ENCODE peak calls at places on chromosomes 4 and X, in four cellular contexts. S is K562, Q is GM12878, F is HepG2. J is an unnamed sample.
A peak's percentile ranks its signal among the peaks of the same experiment; 100 is the strongest.

GRCh38 chrX:39725928-39726619 is 371.7 kb downstream of the BCOR start:
- DNase-seq in S (no peak), Q (no peak), F (no peak), J (no peak)

GRCh38 chrX:108159028-108159670 is 67.6 kb downstream of the ATG4A start:
- DNase-seq in S (no peak), Q (no peak), F (no peak), J (no peak)

GRCh38 chr4:82739292-82740190 is 59.1 kb downstream of the SCD5 start:
- DNase-seq in S (peak; percentile 71), Q (peak; percentile 12), F (peak; percentile 58), J (peak; percentile 70)

GRCh38 chr4:66284991-66285451 is 614.7 kb upstream of the EPHA5 start:
- DNase-seq in S (no peak), Q (no peak), F (no peak), J (no peak)

GRCh38 chrX:868248-868647 is 237.7 kb downstream of the SHOX start:
- DNase-seq in S (no peak), Q (no peak), F (no peak), J (no peak)

GRCh38 chr4:169985881-169986280 is 40.3 kb downstream of the MFAP3L start:
- DNase-seq in S (no peak), Q (no peak), F (no peak), J (no peak)

GRCh38 chrX:68648960-68649359 is 1.5 kb downstream of the STARD8 start:
- DNase-seq in S (no peak), Q (no peak), F (no peak), J (peak; percentile 16)

GRCh38 chr4:110510955-110511544 is 35.1 kb downstream of the ENPEP start:
- DNase-seq in S (peak; percentile 59), Q (no peak), F (peak; percentile 39), J (peak; percentile 11)

GRCh38 chrX:1592863-1593201 is 1.4 kb downstream of the AKAP17A start:
- DNase-seq in S (peak; percentile 30), Q (no peak), F (no peak), J (no peak)

GRCh38 chrX:105696870-105697269 is 125.5 kb upstream of the NRK start:
- DNase-seq in S (no peak), Q (no peak), F (no peak), J (no peak)

GRCh38 chrX:13317366-13317765 is 2.5 kb downstream of the ATXN3L start:
- DNase-seq in S (no peak), Q (no peak), F (no peak), J (no peak)

GRCh38 chr4:18021470-18021719 is 160 bp downstream of the LCORL start:
- DNase-seq in S (no peak), Q (no peak), F (no peak), J (no peak)

GRCh38 chr4:13705521-13706035 is 78.1 kb upstream of the BOD1L1 start:
- DNase-seq in S (no peak), Q (no peak), F (no peak), J (no peak)

GRCh38 chr4:173074501-173074946 is 94.1 kb upstream of the GALNT7 start:
- DNase-seq in S (no peak), Q (no peak), F (no peak), J (peak; percentile 39)

GRCh38 chr4:146545102-146545501 is 23.4 kb upstream of the SLC10A7 start:
- DNase-seq in S (peak; percentile 53), Q (no peak), F (peak; percentile 27), J (peak; percentile 13)

GRCh38 chr4:68906238-68907137 is 45.1 kb downstream of the UGT2A3 start:
- DNase-seq in S (no peak), Q (no peak), F (no peak), J (no peak)

GRCh38 chr4:1060646-1061371 is 49.4 kb downstream of the FGFRL1 start:
- DNase-seq in S (no peak), Q (no peak), F (no peak), J (no peak)

GRCh38 chrX:38175140-38175539 is 45.5 kb downstream of the SRPX start:
- DNase-seq in S (peak; percentile 51), Q (peak; percentile 3), F (peak; percentile 27), J (peak; percentile 64)

GRCh38 chr4:30952526-30953219 is 232.5 kb downstream of the PCDH7 start:
- DNase-seq in S (no peak), Q (no peak), F (no peak), J (no peak)

GRCh38 chrX:44314259-44314734 is 29.2 kb downstream of the EFHC2 start:
- DNase-seq in S (peak; percentile 94), Q (no peak), F (no peak), J (no peak)

GRCh38 chr4:126372634-126373033 is 1057.9 kb downstream of the FAT4 start:
- DNase-seq in S (no peak), Q (no peak), F (no peak), J (no peak)

DNA sequence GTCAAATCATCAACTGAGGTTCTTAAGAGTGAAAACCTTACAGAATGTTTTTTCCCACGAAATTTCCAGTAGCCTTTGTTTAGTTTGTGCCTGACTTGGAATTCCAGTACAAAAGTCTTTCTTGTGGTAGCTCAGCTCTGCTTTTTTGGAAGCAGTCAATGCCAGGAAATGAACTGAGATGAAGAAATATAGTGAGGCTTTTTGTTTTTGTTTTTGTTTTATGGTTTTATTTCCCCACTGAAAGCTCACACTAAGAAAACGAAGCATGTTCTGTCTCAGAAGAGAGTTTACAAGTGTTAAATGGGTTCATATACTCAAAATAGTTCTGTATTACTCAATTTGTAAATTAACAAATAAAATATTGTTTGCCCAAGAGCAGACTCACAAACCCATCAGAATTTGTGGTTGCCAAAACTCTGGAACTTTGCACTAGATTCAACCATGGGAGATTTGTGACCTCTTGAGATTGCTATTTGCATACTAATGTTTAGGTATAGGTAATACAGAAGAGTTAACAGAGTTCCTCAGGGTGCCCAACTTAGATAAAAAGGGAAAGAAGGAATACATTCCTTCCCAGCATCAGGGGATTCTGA is 1060.8 kb downstream of the FAT4 start:
- DNase-seq in S (no peak), Q (no peak), F (no peak), J (no peak)
- TF ChIP-seq USF2 in S (no peak), Q (no peak), F (no peak), J (no peak)

GRCh38 chrX:155998761-155999510 is 1.4 kb downstream of the IL9R start:
- DNase-seq in S (no peak), Q (no peak), F (no peak), J (no peak)
- TF ChIP-seq POLR2AphosphoS2 in S (no peak), Q (no peak), F (no peak), J (no peak)

GRCh38 chr4:106486533-106486932 is 118.0 kb upstream of the GIMD1 start:
- DNase-seq in S (no peak), Q (no peak), F (no peak), J (no peak)
- TF ChIP-seq USF2 in S (no peak), Q (no peak), F (no peak), J (no peak)

GRCh38 chr4:78784255-78784654 is 8.1 kb downstream of the BMP2K start:
- DNase-seq in S (peak; percentile 56), Q (no peak), F (no peak), J (no peak)
- TF ChIP-seq POLR2AphosphoS2 in S (no peak), Q (no peak), F (no peak), J (no peak)

GRCh38 chr4:33650036-33650435 is 2594.3 kb downstream of the ARAP2 start:
- DNase-seq in S (peak; percentile 14), Q (no peak), F (no peak), J (no peak)
- TF ChIP-seq USF2 in S (no peak), Q (no peak), F (no peak), J (no peak)

DNA sequence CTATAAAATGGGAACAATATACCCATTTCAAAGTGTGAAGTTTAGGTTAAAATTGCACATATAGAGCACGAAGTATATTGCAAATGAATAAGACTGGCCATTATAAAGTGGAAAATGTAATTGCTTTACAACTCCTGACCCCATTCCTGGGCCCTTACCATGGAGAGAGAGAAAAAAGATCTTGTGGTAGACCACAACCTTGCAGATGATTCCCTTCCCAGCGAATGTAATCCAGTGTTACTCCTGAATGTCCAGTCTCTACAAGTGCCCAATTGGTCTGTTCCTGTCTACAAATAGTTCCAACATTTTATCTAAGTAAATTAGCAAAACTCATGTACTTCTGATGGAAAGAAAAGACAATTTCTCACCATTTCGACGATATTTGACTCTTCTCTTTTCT is 184.1 kb upstream of the LNX1 start:
- DNase-seq in S (no peak), Q (no peak), F (no peak), J (no peak)
- TF ChIP-seq POLR2AphosphoS2 in S (no peak), Q (no peak), F (no peak), J (no peak)

GRCh38 chr4:174263445-174263736 is 20.1 kb downstream of the FBXO8 start:
- DNase-seq in S (no peak), Q (no peak), F (no peak), J (no peak)

GRCh38 chr4:174259580-174259979 is 23.9 kb downstream of the FBXO8 start:
- DNase-seq in S (no peak), Q (no peak), F (no peak), J (peak; percentile 11)

GRCh38 chr4:174265917-174266316 is 17.6 kb downstream of the FBXO8 start:
- DNase-seq in S (no peak), Q (no peak), F (no peak), J (no peak)

GRCh38 chr4:174260099-174260498 is 23.4 kb downstream of the FBXO8 start:
- DNase-seq in S (no peak), Q (no peak), F (peak; percentile 70), J (peak; percentile 85)

GRCh38 chr4:174262624-174263444 is 20.6 kb downstream of the FBXO8 start:
- DNase-seq in S (no peak), Q (no peak), F (no peak), J (no peak)
- TF ChIP-seq USF2 in S (no peak), Q (no peak), F (no peak), J (no peak)

DNA sequence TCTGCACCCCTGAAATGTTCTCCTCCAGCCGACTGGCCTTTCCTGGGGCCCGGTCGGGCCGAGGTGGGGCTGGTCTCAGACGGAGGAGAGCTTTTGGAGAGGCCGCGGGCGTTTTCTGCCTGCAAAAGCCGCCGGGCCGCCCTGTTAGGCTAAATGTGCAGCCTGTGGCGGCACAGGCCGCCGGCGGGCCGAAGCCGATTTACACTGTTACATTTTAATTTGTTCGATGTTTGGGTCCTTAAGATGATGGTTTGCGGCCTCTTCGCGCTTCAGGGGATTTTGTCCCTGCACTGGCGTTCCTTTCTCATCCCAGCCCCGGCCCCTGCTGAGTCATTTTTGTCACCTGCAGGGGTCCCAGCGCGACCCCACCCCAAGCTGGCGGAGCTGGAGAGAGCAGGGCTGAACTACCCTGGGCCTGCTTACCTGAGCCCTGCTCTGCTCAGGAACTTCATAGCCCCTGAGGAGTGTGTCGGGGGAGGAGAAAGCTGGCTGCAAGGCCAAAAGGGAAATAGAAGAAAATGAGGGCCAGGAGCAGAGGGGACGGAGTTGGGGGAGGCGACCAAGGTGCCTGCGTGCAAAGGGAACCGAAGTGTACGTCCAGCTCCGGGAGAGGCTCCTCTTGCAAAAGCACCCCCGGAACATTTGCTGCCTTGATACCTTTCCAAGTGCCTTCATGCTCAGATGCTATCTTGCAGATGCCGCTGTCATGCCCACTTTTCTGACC is 861 bp upstream of the RBBP7 start:
- DNase-seq in S (peak; percentile 38), Q (no peak), F (no peak), J (no peak)
- TF ChIP-seq POLR2AphosphoS2 in S (no peak), Q (no peak), F (no peak), J (no peak)